ENCODE peak calls at places on chromosome 5, in nine cellular contexts. Q, D, J, Y, L, B, W, I and E are unnamed samples.

GRCh38 chr5:35012796-35013195 is 35.0 kb downstream of the AGXT2 start:
- DNase-seq in D (no peak), W (no peak), L (no peak), J (no peak), Y (no peak), B (no peak), Q (no peak), I (no peak), E (no peak)

GRCh38 chr5:181035991-181036815 is 3.9 kb upstream of the BTNL9 start:
- DNase-seq in B (no peak), W (no peak), J (peak), Q (no peak), L (no peak), Y (no peak), D (no peak), I (peak), E (no peak)

GRCh38 chr5:157924931-157925729 is 66.2 kb upstream of the CLINT1 start:
- DNase-seq in Q (no peak), Y (no peak), J (peak), D (no peak), I (no peak), B (no peak), L (no peak), W (no peak), E (no peak)

GRCh38 chr5:1343931-1344901 is 683 bp downstream of the CLPTM1L start:
- DNase-seq in D (peak), B (peak), Q (peak), J (no peak), L (no peak), I (no peak), W (no peak), Y (peak), E (peak)

GRCh38 chr5:68015381-68015780 is 200.2 kb upstream of the PIK3R1 start:
- DNase-seq in I (no peak), L (no peak), W (no peak), B (no peak), D (no peak), J (no peak), Y (no peak), Q (no peak), E (no peak)

GRCh38 chr5:130183115-130183514 is 278.9 kb downstream of the CHSY3 start:
- DNase-seq in Q (no peak), Y (no peak), W (no peak), I (no peak), J (no peak), D (no peak), B (no peak), L (no peak), E (no peak)

GRCh38 chr5:43469671-43470396 is 13.8 kb downstream of the TMEM267 start:
- DNase-seq in D (no peak), L (no peak), B (no peak), J (no peak), Q (no peak), I (peak), Y (no peak), W (no peak), E (no peak)

GRCh38 chr5:150573867-150574817 is 66.2 kb downstream of the NDST1 start:
- DNase-seq in Q (no peak), B (no peak), W (no peak), D (peak), I (no peak), Y (no peak), J (no peak), L (no peak), E (no peak)

GRCh38 chr5:117486291-117486690 is 911.7 kb upstream of the SEMA6A start:
- DNase-seq in Q (no peak), W (no peak), B (no peak), J (no peak), Y (no peak), I (no peak), L (no peak), D (no peak), E (no peak)

GRCh38 chr5:173498286-173498685 is 118.2 kb downstream of the BOD1 start:
- DNase-seq in J (no peak), D (no peak), L (peak), B (no peak), I (no peak), Y (no peak), W (peak), Q (no peak), E (no peak)

GRCh38 chr5:15823413-15823812 is 323.4 kb downstream of the FBXL7 start:
- DNase-seq in Y (no peak), Q (no peak), W (no peak), J (no peak), B (no peak), L (no peak), I (no peak), D (no peak), E (no peak)

GRCh38 chr5:132607133-132607532 is 50.4 kb downstream of the RAD50 start:
- DNase-seq in D (no peak), B (no peak), J (peak), W (no peak), Q (no peak), I (no peak), L (no peak), Y (no peak), E (no peak)

GRCh38 chr5:69105996-69106906 is 12.4 kb downstream of the SLC30A5 start:
- DNase-seq in W (no peak), J (no peak), I (no peak), Y (no peak), L (no peak), D (no peak), Q (no peak), B (no peak), E (no peak)

GRCh38 chr5:67243349-67243748 is 46.8 kb upstream of the CD180 start:
- DNase-seq in D (no peak), I (no peak), W (no peak), B (no peak), L (no peak), J (no peak), Y (no peak), Q (no peak), E (no peak)

GRCh38 chr5:88964831-88965230 is 81.8 kb upstream of the MEF2C start:
- DNase-seq in L (no peak), B (no peak), D (no peak), I (peak), W (no peak), J (no peak), Y (peak), Q (no peak), E (no peak)

GRCh38 chr5:14400085-14400484 is 181.5 kb upstream of the OTULINL start:
- DNase-seq in B (no peak), Y (peak), L (no peak), I (peak), D (no peak), Q (no peak), J (peak), W (no peak), E (no peak)

GRCh38 chr5:178338750-178339144 is 106.1 kb upstream of the PHYKPL start:
- DNase-seq in J (no peak), I (no peak), D (no peak), L (no peak), Y (peak), W (no peak), B (no peak), Q (no peak), E (no peak)